ENCODE peak calls at places on chromosomes 5 and 9, in seven cellular contexts. W is HL-60; Y is right atrium auricular region; G is sigmoid colon; P is ovary; B is CD8-positive, alpha-beta T cell; T is upper lobe of left lung. U is an unnamed sample.

GRCh38 chr9:16213781-16214515 is 656.5 kb downstream of the BNC2 start:
- DNase-seq in W (no peak), Y (peak), G (peak), P (peak), B (no peak), T (peak), U (peak)

GRCh38 chr9:8366161-8366926 is 566.8 kb upstream of the DMAC1 start:
- DNase-seq in W (no peak), Y (no peak), G (no peak), P (no peak), B (no peak), T (no peak), U (no peak)

GRCh38 chr5:14257995-14258403 is 114.9 kb downstream of the TRIO start:
- DNase-seq in W (no peak), Y (no peak), G (no peak), P (no peak), B (no peak), T (no peak), U (no peak)

GRCh38 chr9:120925535-120926396 is 830 bp downstream of the TRAF1 start:
- DNase-seq in W (peak), Y (peak), G (peak), P (no peak), B (peak), T (no peak), U (peak)

GRCh38 chr5:73274121-73274520 is 101.1 kb downstream of the TMEM174 start:
- DNase-seq in W (no peak), Y (no peak), G (no peak), P (no peak), B (no peak), T (no peak), U (no peak)

GRCh38 chr9:79984429-79985067 is 412.8 kb downstream of the TLE4 start:
- DNase-seq in W (no peak), Y (no peak), G (no peak), P (no peak), B (no peak), T (no peak), U (no peak)

GRCh38 chr9:127186799-127187198 is 64.4 kb upstream of the ANGPTL2 start:
- DNase-seq in W (no peak), Y (no peak), G (no peak), P (no peak), B (no peak), T (no peak), U (no peak)

GRCh38 chr9:80964374-80964773 is 725.0 kb downstream of the TLE1 start:
- DNase-seq in W (no peak), Y (no peak), G (no peak), P (no peak), B (no peak), T (no peak), U (no peak)

GRCh38 chr5:114237766-114238165 is 124.1 kb upstream of the KCNN2 start:
- DNase-seq in W (peak), Y (no peak), G (no peak), P (no peak), B (no peak), T (no peak), U (no peak)

GRCh38 chr9:126705767-126706697 is 92.3 kb downstream of the LMX1B start:
- DNase-seq in W (peak), Y (no peak), G (peak), P (no peak), B (peak), T (peak), U (peak)

GRCh38 chr9:121771418-121771817 is 120.0 kb downstream of the DAB2IP start:
- DNase-seq in W (no peak), Y (no peak), G (peak), P (peak), B (no peak), T (no peak), U (no peak)

GRCh38 chr5:169350016-169350415 is 49.1 kb upstream of the SLIT3 start:
- DNase-seq in W (no peak), Y (no peak), G (no peak), P (no peak), B (no peak), T (no peak), U (no peak)

GRCh38 chr5:124906339-124907097 is 160.1 kb upstream of the ZNF608 start:
- DNase-seq in W (no peak), Y (peak), G (peak), P (peak), B (no peak), T (peak), U (peak)

GRCh38 chr9:86557063-86557766 is 203.0 kb upstream of the TUT7 start:
- DNase-seq in W (no peak), Y (no peak), G (peak), P (no peak), B (no peak), T (no peak), U (no peak)

GRCh38 chr5:149730620-149731331 is 666 bp downstream of the PPARGC1B start:
- DNase-seq in W (peak), Y (no peak), G (peak), P (peak), B (peak), T (peak), U (no peak)

GRCh38 chr5:133251296-133252132 is 199.7 kb downstream of the HSPA4 start:
- DNase-seq in W (no peak), Y (no peak), G (no peak), P (no peak), B (no peak), T (no peak), U (no peak)

GRCh38 chr5:78544531-78545200 is 103.9 kb downstream of the LHFPL2 start:
- DNase-seq in W (no peak), Y (peak), G (peak), P (peak), B (no peak), T (no peak), U (no peak)

GRCh38 chr9:81776390-81776789 is 87.0 kb upstream of the TLE1 start:
- DNase-seq in W (no peak), Y (no peak), G (no peak), P (no peak), B (no peak), T (no peak), U (no peak)

GRCh38 chr9:22005700-22006605 is 3.2 kb downstream of the CDKN2B start:
- DNase-seq in W (no peak), Y (no peak), G (no peak), P (no peak), B (no peak), T (no peak), U (no peak)

GRCh38 chr5:20536813-20537212 is 548.8 kb upstream of the CDH18 start:
- DNase-seq in W (peak), Y (no peak), G (no peak), P (no peak), B (no peak), T (no peak), U (no peak)

GRCh38 chr5:10594591-10595210 is 30.8 kb downstream of the ANKRD33B start:
- DNase-seq in W (no peak), Y (peak), G (no peak), P (no peak), B (no peak), T (peak), U (no peak)

GRCh38 chr5:75465480-75465879 is 45.9 kb downstream of the CERT1 start:
- DNase-seq in W (no peak), Y (no peak), G (no peak), P (no peak), B (no peak), T (no peak), U (no peak)

GRCh38 chr5:180618830-180619562 is 27.7 kb upstream of the SCGB3A1 start:
- DNase-seq in W (peak), Y (no peak), G (no peak), P (no peak), B (peak), T (no peak), U (no peak)

GRCh38 chr9:36866840-36867239 is 167.2 kb downstream of the PAX5 start:
- DNase-seq in W (no peak), Y (no peak), G (peak), P (no peak), B (no peak), T (no peak), U (no peak)

GRCh38 chr5:6754766-6755165 is 41.5 kb downstream of the TENT4A start:
- DNase-seq in W (no peak), Y (no peak), G (peak), P (no peak), B (no peak), T (no peak), U (no peak)

GRCh38 chr9:11107196-11107595 is 494.4 kb upstream of the PTPRD start:
- DNase-seq in W (no peak), Y (no peak), G (no peak), P (no peak), B (no peak), T (no peak), U (no peak)

GRCh38 chr5:87243161-87243877 is 24.4 kb upstream of the RASA1 start:
- DNase-seq in W (peak), Y (no peak), G (no peak), P (no peak), B (no peak), T (no peak), U (no peak)

GRCh38 chr5:136631176-136631575 is 265.8 kb upstream of the TRPC7 start:
- DNase-seq in W (no peak), Y (no peak), G (no peak), P (no peak), B (no peak), T (no peak), U (no peak)

GRCh38 chr5:89213584-89213983 is 330.6 kb upstream of the MEF2C start:
- DNase-seq in W (no peak), Y (no peak), G (no peak), P (peak), B (no peak), T (no peak), U (no peak)

GRCh38 chr5:123440456-123440855 is 17.3 kb upstream of the CEP120 start:
- DNase-seq in W (no peak), Y (no peak), G (no peak), P (no peak), B (no peak), T (no peak), U (no peak)

GRCh38 chr5:64594601-64595518 is 89.0 kb downstream of the RGS7BP start:
- DNase-seq in W (no peak), Y (no peak), G (no peak), P (peak), B (no peak), T (no peak), U (no peak)

GRCh38 chr9:21801683-21802417 is 586 bp upstream of the MTAP start:
- DNase-seq in W (no peak), Y (peak), G (peak), P (peak), B (no peak), T (peak), U (peak)

GRCh38 chr9:90340421-90340820 is 302.2 kb downstream of the DIRAS2 start:
- DNase-seq in W (no peak), Y (no peak), G (no peak), P (no peak), B (no peak), T (no peak), U (no peak)

GRCh38 chr5:107513337-107514125 is 157.2 kb downstream of the EFNA5 start:
- DNase-seq in W (no peak), Y (no peak), G (no peak), P (no peak), B (no peak), T (no peak), U (no peak)

DNA sequence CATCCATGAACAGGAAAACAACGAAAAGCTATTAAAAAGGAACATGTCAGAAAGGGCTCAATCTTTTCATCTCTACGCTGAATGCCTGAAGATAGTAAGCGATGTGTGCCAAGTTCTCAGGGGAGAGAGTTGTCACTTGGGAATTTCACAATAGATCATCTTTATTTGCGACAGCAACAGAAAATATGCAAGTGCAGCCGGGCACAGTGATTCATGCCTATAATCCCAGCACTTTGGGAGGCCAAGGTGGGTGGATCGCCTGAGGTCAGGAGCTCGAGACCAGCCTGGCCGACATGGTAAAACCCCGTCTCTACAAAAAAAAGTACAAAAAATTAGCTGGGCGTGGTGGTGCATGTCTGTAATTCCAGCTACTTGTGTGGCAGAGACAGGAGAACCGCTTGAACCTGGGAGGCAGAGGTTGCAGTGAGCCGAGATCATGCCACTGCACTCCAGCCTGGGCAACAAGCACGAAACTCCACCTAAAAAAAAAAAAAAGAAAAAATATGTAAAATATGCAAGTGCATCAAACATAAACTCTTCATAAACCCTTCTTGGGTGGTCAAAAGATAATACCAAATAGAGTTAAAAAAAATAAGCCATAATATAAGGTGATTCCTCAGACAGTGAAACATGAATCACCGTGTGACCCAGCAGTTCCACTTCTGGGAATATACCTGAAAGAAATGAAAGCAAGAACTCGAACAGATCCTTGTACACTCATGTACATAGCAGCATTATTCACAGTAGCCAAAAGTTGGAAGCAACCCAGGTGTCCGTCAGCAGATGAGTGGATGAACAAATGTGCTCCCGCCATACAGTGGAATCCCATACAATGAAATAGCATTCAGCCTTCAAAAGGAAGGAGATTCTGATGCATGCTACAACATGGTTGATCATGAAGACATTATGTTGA is 16.2 kb downstream of the SFXN1 start:
- DNase-seq in W (no peak), Y (no peak), G (no peak), P (no peak), B (no peak), T (no peak), U (no peak)
- H3K27ac ChIP-seq in W (no peak), Y (no peak), G (no peak), P (no peak), B (no peak), T (no peak), U (no peak)

GRCh38 chr5:1521054-1521453 is 2.7 kb downstream of the LPCAT1 start:
- DNase-seq in W (no peak), Y (no peak), G (peak), P (no peak), B (no peak), T (peak), U (peak)
- H3K4me3 ChIP-seq in W (no peak), Y (no peak), G (no peak), P (no peak), B (no peak), T (no peak), U (no peak)

GRCh38 chr9:31032206-31032605 is 1352.2 kb upstream of the ACO1 start:
- DNase-seq in W (no peak), Y (no peak), G (no peak), P (no peak), B (no peak), T (no peak), U (no peak)

GRCh38 chr9:31030741-31031202 is 1353.7 kb upstream of the ACO1 start:
- DNase-seq in W (no peak), Y (no peak), G (no peak), P (no peak), B (no peak), T (no peak), U (no peak)

GRCh38 chr9:31034311-31034710 is 1350.1 kb upstream of the ACO1 start:
- DNase-seq in W (no peak), Y (no peak), G (no peak), P (no peak), B (no peak), T (no peak), U (no peak)
- TF ChIP-seq CTCF in W (no peak), Y (no peak), G (no peak), P (no peak), B (no peak), T (no peak), U (no peak)

GRCh38 chr5:145774442-145774841 is 60.7 kb downstream of the PRELID2 start:
- DNase-seq in W (no peak), Y (no peak), G (no peak), P (no peak), B (no peak), T (no peak), U (no peak)

GRCh38 chr5:145777445-145778063 is 57.6 kb downstream of the PRELID2 start:
- DNase-seq in W (no peak), Y (no peak), G (no peak), P (no peak), B (no peak), T (no peak), U (no peak)

GRCh38 chr5:145775893-145776444 is 59.2 kb downstream of the PRELID2 start:
- DNase-seq in W (no peak), Y (peak), G (no peak), P (peak), B (no peak), T (no peak), U (peak)

GRCh38 chr5:145776886-145777285 is 58.3 kb downstream of the PRELID2 start:
- DNase-seq in W (no peak), Y (no peak), G (no peak), P (no peak), B (no peak), T (no peak), U (no peak)

GRCh38 chr5:145775411-145775810 is 59.7 kb downstream of the PRELID2 start:
- DNase-seq in W (no peak), Y (no peak), G (no peak), P (no peak), B (no peak), T (no peak), U (no peak)
- H3K27ac ChIP-seq in W (no peak), Y (peak), G (no peak), P (peak), B (no peak), T (no peak), U (peak)

GRCh38 chr5:109191153-109191558 is 218.6 kb downstream of the PJA2 start:
- DNase-seq in W (no peak), Y (no peak), G (no peak), P (no peak), B (no peak), T (no peak), U (no peak)
- H3K4me3 ChIP-seq in W (no peak), Y (no peak), G (no peak), P (no peak), B (no peak), T (no peak), U (no peak)

DNA sequence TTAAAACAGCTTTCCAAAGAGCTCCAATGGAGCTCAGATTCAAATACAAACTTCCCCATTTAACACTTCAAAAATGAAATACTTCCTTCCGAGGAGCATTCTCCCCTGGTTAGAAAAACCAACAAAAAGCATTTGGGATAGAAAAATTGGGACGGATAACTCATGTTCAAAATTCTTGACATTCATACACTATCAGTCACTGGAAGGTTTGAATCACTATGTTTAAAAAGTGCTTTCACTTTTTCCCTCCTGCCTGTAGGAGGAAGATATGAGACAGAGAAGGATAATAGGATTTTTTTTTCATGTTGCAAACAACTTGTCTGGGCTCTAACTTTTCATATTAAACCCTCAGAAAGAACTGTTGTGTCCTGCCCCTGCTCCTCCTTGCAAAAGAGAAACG is 412.0 kb downstream of the ACTL7B start:
- DNase-seq in W (no peak), Y (no peak), G (no peak), P (no peak), B (no peak), T (no peak), U (no peak)
- TF ChIP-seq CTCF in W (no peak), Y (no peak), G (no peak), P (peak), B (no peak), T (no peak), U (no peak)

DNA sequence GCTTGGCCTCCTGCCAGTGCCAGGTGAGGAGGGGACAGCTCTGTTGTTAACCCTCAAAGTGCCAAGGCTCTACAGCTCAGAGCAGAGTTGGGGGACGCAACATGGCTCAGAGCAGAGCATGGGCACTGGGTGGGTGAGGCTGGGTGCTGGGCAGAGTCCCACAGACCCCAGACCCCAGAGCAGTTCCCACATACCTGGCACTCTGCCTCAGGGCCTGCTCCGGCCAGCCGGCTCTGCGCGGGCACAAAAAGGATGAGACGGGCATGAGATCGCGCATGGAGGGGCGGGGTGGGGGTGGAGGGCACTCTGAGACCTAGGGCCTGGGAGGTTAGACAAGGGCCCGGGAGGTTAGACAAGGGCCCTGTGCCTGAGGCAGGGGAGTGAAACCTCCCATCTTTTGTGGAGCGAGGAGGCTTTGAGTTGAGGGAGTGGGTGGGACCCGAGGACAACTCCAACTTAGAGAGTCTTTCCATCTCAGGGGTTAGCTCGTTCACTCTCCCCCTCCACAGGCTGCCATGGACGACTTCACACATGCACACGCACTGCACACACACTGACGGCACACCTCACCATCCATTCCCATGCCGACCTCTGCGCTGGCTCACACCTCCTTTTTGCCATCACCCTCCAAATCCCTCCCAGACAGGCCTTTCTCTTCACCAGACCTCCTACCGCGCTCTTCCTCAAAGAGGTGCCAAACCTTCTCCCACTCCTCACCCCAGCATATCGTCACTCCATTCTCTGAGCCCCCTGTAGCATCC is 22.0 kb downstream of the PCDH1 start:
- DNase-seq in W (no peak), Y (no peak), G (no peak), P (no peak), B (no peak), T (no peak), U (no peak)
- H3K27ac ChIP-seq in W (no peak), Y (no peak), G (no peak), P (no peak), B (no peak), T (no peak), U (no peak)